ENCODE peak calls at places on chromosome 5, in four cellular contexts. A, I, E and K are unnamed samples.

GRCh38 chr5:59275537-59276276 is 617.8 kb downstream of the PDE4D start:
- DNase-seq in A (peak), I (no peak), E (no peak), K (no peak)

GRCh38 chr5:6408627-6409446 is 30.5 kb upstream of the MED10 start:
- DNase-seq in A (no peak), I (no peak), E (no peak), K (peak)

GRCh38 chr5:98839469-98840383 is 66.3 kb downstream of the RGMB start:
- DNase-seq in A (no peak), I (peak), E (no peak), K (peak)

GRCh38 chr5:62661126-62661525 is 82.5 kb downstream of the LRRC70 start:
- DNase-seq in A (no peak), I (peak), E (no peak), K (no peak)

GRCh38 chr5:42811591-42812392 is at the start of gene SELENOP:
- DNase-seq in A (peak), I (peak), E (peak), K (peak)

GRCh38 chr5:173279166-173279565 is 44.2 kb upstream of the NKX2-5 start:
- DNase-seq in A (no peak), I (no peak), E (no peak), K (no peak)

GRCh38 chr5:168125445-168126199 is 165.8 kb upstream of the WWC1 start:
- DNase-seq in A (no peak), I (no peak), E (no peak), K (no peak)

GRCh38 chr5:146794326-146795029 is 84.1 kb downstream of the PPP2R2B start:
- DNase-seq in A (no peak), I (no peak), E (no peak), K (no peak)

GRCh38 chr5:37723147-37723961 is 116.5 kb downstream of the GDNF start:
- DNase-seq in A (peak), I (no peak), E (no peak), K (peak)

GRCh38 chr5:68436686-68437520 is 221.3 kb downstream of the PIK3R1 start:
- DNase-seq in A (no peak), I (no peak), E (no peak), K (no peak)

GRCh38 chr5:114447084-114447773 is 85.4 kb downstream of the KCNN2 start:
- DNase-seq in A (peak), I (no peak), E (no peak), K (no peak)

GRCh38 chr5:37631939-37632338 is 207.9 kb downstream of the GDNF start:
- DNase-seq in A (no peak), I (no peak), E (no peak), K (no peak)

GRCh38 chr5:871596-872298 is 20.9 kb downstream of the BRD9 start:
- DNase-seq in A (no peak), I (no peak), E (no peak), K (no peak)

GRCh38 chr5:172010278-172010677 is 3.8 kb upstream of the FBXW11 start:
- DNase-seq in A (no peak), I (peak), E (no peak), K (no peak)

GRCh38 chr5:2204366-2205184 is 321.9 kb upstream of the IRX4 start:
- DNase-seq in A (no peak), I (no peak), E (no peak), K (no peak)

GRCh38 chr5:140113180-140113698 is 670 bp upstream of the PURA start:
- DNase-seq in A (no peak), I (no peak), E (no peak), K (peak)

GRCh38 chr5:2709996-2710689 is 41.3 kb downstream of the IRX2 start:
- DNase-seq in A (no peak), I (no peak), E (no peak), K (no peak)

GRCh38 chr5:136799806-136800372 is 434.5 kb upstream of the TRPC7 start:
- DNase-seq in A (no peak), I (no peak), E (no peak), K (no peak)

GRCh38 chr5:160497897-160498296 is 76.2 kb downstream of the PTTG1 start:
- DNase-seq in A (no peak), I (peak), E (no peak), K (no peak)

GRCh38 chr5:151925396-151925750 is 722 bp upstream of the GLRA1 start:
- DNase-seq in A (no peak), I (no peak), E (no peak), K (no peak)

GRCh38 chr5:140310434-140310833 is 7.5 kb upstream of the PFDN1 start:
- DNase-seq in A (no peak), I (no peak), E (no peak), K (no peak)

GRCh38 chr5:140109050-140109817 is 4.7 kb upstream of the PURA start:
- DNase-seq in A (no peak), I (no peak), E (no peak), K (no peak)

GRCh38 chr5:140131967-140132409 is 6.3 kb downstream of the IGIP start:
- DNase-seq in A (no peak), I (no peak), E (no peak), K (no peak)

GRCh38 chr5:134247825-134248224 is 22.0 kb upstream of the PPP2CA start:
- DNase-seq in A (no peak), I (no peak), E (no peak), K (no peak)

GRCh38 chr5:87541033-87541432 is 128.3 kb upstream of the CCNH start:
- DNase-seq in A (peak), I (no peak), E (no peak), K (peak)

GRCh38 chr5:144040615-144041394 is 129.7 kb downstream of the YIPF5 start:
- DNase-seq in A (no peak), I (no peak), E (no peak), K (no peak)

GRCh38 chr5:170745481-170746061 is 38.0 kb upstream of the GABRP start:
- DNase-seq in A (no peak), I (no peak), E (no peak), K (no peak)
- TF ChIP-seq TARDBP in A (no peak), I (no peak), E (no peak), K (no peak)

GRCh38 chr5:154190652-154191304 is at the start of gene GALNT10:
- DNase-seq in A (peak), I (peak), E (no peak), K (peak)

GRCh38 chr5:154193636-154194035 is 3.1 kb downstream of the GALNT10 start:
- DNase-seq in A (no peak), I (no peak), E (no peak), K (no peak)

GRCh38 chr5:154193176-154193575 is 2.6 kb downstream of the GALNT10 start:
- DNase-seq in A (no peak), I (no peak), E (no peak), K (no peak)

GRCh38 chr5:154189256-154189818 is 1.2 kb upstream of the GALNT10 start:
- DNase-seq in A (no peak), I (no peak), E (no peak), K (no peak)

DNA sequence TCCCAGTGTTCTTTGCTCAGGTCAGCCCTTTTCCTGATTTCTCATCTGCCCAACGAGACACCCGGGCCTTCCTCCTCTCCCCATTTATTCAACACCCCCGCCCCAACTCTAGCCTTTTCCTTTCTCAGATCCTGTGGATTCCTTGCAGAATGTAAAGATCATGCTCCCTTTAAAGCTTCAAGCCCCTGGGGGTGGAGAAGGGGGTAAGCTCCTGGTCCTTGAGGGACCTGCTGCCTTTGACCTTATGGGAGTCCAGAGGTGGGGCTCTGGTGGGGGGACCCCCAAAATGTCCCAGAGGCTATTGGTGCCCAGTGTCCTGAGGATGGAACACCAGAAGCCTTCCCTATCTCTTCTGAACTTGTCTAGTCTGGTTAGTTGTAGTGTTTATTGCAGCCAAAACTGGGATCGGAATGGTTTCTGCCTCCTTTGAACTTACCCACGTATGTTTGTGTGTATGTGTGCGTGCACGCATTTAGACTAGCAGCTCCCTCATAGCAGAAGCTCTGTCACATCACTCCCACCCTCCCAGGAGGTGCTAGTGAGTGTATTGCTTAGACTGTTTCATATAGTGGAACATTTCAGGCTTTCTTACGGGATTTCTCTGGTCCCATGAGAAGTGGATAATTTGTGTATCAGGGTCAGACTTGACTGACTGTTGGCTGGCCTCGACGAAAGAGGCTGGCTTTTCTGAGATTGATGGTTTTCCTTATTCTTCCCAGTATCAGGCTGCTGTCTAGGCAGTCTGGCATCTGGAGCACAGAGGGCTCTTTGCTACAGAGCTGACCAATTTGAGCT is 1.1 kb downstream of the GALNT10 start:
- DNase-seq in A (no peak), I (no peak), E (no peak), K (no peak)
- TF ChIP-seq TARDBP in A (no peak), I (no peak), E (no peak), K (no peak)

GRCh38 chr5:112923148-112923917 is 1.3 kb upstream of the REEP5 start:
- DNase-seq in A (no peak), I (no peak), E (peak), K (peak)

GRCh38 chr5:112921833-112922817 is at the start of gene REEP5:
- DNase-seq in A (peak), I (peak), E (no peak), K (peak)

GRCh38 chr5:112918679-112919078 is 3.3 kb downstream of the REEP5 start:
- DNase-seq in A (no peak), I (no peak), E (no peak), K (no peak)

GRCh38 chr5:112923988-112924387 is 2.0 kb upstream of the REEP5 start:
- DNase-seq in A (no peak), I (no peak), E (no peak), K (peak)

DNA sequence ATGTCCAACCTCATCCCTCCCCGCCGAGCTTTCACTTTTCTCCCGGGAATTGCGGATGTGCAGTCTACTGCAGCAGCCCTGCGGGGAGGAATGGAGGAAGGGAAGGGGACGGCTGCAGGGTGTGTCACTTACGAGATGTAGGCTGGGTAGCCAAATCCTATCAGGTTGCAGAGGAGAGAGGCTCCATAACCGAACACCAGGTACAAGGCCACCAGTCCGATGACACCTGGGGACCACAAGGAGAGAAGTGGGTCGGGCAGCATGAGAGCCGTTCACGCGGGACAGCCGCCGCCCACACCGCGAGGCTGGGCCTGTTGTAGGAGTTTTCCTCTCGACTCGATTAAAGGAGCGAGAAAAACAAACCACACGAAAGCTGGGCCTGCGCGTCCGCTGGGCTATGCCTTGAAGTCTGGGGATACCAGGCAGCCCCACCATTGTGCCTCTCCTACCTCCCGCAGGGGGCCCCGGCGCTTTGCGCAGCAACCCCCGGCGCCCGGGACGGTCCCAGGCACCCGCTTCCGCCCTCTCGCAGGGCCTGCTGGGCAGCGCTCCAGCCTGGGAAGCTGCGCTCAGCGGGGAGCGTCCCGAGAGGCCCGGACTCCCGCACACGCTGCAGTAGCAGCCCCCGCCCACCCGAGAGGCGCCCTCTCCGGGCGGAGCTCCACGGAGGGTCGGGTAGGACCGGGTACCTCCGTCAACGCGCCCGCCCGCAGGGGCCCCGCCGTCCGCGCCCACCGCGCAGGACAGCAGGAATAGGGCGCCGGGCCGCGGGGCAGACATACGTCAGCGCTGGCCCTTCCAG is 795 bp downstream of the REEP5 start:
- DNase-seq in A (peak), I (peak), E (no peak), K (peak)
- TF ChIP-seq TARDBP in A (no peak), I (peak), E (no peak), K (no peak)

GRCh38 chr5:122150128-122150685 is 20.9 kb downstream of the ZNF474 start:
- DNase-seq in A (no peak), I (no peak), E (no peak), K (no peak)

GRCh38 chr5:122152266-122152900 is 23.0 kb downstream of the ZNF474 start:
- DNase-seq in A (no peak), I (no peak), E (no peak), K (no peak)

GRCh38 chr5:122149691-122150090 is 20.3 kb downstream of the ZNF474 start:
- DNase-seq in A (no peak), I (no peak), E (no peak), K (no peak)

GRCh38 chr5:122153230-122153629 is 23.9 kb downstream of the ZNF474 start:
- DNase-seq in A (no peak), I (no peak), E (no peak), K (no peak)

DNA sequence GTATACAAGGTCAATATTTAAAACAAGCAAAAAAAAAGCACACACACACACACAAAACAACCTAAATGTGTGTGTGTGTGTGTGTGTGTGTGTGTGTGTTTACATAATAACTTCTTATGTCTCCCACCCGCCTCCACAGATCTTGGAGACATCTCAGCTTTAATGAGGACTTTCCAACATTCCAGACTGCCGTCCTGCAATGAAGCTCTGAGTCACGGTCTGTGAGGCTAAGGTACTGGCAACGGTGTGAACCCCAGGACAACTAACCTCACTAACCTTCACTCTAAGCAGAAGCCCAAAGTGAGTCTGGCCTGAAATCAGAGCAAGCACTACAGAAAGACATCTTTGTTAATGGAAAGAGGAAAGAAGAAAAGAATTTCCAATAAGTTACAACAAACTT is 22.3 kb downstream of the ZNF474 start:
- DNase-seq in A (no peak), I (no peak), E (no peak), K (no peak)
- TF ChIP-seq TARDBP in A (no peak), I (no peak), E (no peak), K (no peak)

GRCh38 chr5:55821731-55822512 is 29.2 kb upstream of the IL31RA start:
- DNase-seq in A (no peak), I (no peak), E (no peak), K (no peak)
- TF ChIP-seq TARDBP in A (no peak), I (no peak), E (no peak), K (no peak)

GRCh38 chr5:154189819-154190651 is 498 bp upstream of the GALNT10 start:
- DNase-seq in A (peak), I (peak), E (no peak), K (peak)
- TF ChIP-seq TARDBP in A (no peak), I (no peak), E (no peak), K (no peak)

GRCh38 chr5:16930487-16930886 is 5.6 kb downstream of the MYO10 start:
- DNase-seq in A (no peak), I (no peak), E (no peak), K (no peak)

GRCh38 chr5:16932401-16932800 is 3.7 kb downstream of the MYO10 start:
- DNase-seq in A (no peak), I (no peak), E (no peak), K (no peak)

GRCh38 chr5:16929347-16929746 is 6.7 kb downstream of the MYO10 start:
- DNase-seq in A (no peak), I (no peak), E (no peak), K (no peak)

GRCh38 chr5:16933337-16933736 is 2.8 kb downstream of the MYO10 start:
- DNase-seq in A (no peak), I (no peak), E (no peak), K (no peak)

GRCh38 chr5:16931334-16932110 is 4.6 kb downstream of the MYO10 start:
- DNase-seq in A (no peak), I (no peak), E (no peak), K (no peak)
- TF ChIP-seq TARDBP in A (no peak), I (no peak), E (no peak), K (no peak)

DNA sequence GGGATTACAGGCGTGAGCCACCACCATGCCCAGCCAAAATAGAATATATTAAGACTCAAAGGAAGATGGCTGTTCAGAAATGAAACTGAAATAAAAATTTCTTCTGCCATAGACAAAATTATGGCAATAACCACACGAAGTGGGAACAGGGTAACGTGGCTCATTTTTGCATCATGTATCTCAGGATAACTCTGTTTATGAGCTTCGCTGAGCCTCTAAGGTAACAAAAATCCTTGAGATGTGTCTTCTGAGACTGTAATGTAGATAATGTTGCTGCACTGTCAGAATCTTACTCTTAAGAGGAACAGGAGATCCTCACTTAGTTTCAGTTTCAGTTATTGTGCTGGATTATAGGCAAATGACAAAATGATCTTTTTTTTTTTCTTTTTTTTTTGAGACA is 153.8 kb downstream of the GOLPH3 start:
- DNase-seq in A (no peak), I (no peak), E (peak), K (no peak)
- TF ChIP-seq TARDBP in A (no peak), I (no peak), E (no peak), K (no peak)